ENCODE peak calls at places on chromosome 19, in four cellular contexts. One of them, this sample, is unnamed.

GRCh38 chr19:3923096-3923758 is 9.6 kb upstream of the NMRK2 start:
- DNase-seq in NCI-H1092: no peak
- DNase-seq in stimulated activated CD4-positive, alpha-beta T cell treated with anti-CD3 and anti-CD28 coated beads, Interleukin-1b, Interleukin-23, amount 100 ng/mL, for 24 hours: no peak
- DNase-seq in NCI-H1417: no peak
- DNase-seq in this sample: no peak

GRCh38 chr19:3785464-3785937 is 680 bp downstream of the MATK start:
- DNase-seq in NCI-H1417: peak
- DNase-seq in NCI-H1092: no peak
- DNase-seq in stimulated activated CD4-positive, alpha-beta T cell treated with anti-CD3 and anti-CD28 coated beads, Interleukin-1b, Interleukin-23, amount 100 ng/mL, for 24 hours: peak
- DNase-seq in this sample: no peak

GRCh38 chr19:49490287-49491029 is 3.0 kb downstream of the RPL13A start:
- DNase-seq in NCI-H1092: no peak
- DNase-seq in NCI-H1417: no peak
- DNase-seq in stimulated activated CD4-positive, alpha-beta T cell treated with anti-CD3 and anti-CD28 coated beads, Interleukin-1b, Interleukin-23, amount 100 ng/mL, for 24 hours: no peak
- DNase-seq in this sample: no peak

GRCh38 chr19:8046569-8047165 is 5.9 kb upstream of the CCL25 start:
- DNase-seq in NCI-H1092: no peak
- DNase-seq in stimulated activated CD4-positive, alpha-beta T cell treated with anti-CD3 and anti-CD28 coated beads, Interleukin-1b, Interleukin-23, amount 100 ng/mL, for 24 hours: no peak
- DNase-seq in NCI-H1417: no peak
- DNase-seq in this sample: no peak

GRCh38 chr19:54489766-54490165 is 12.9 kb upstream of the LAIR2 start:
- DNase-seq in NCI-H1092: no peak
- DNase-seq in stimulated activated CD4-positive, alpha-beta T cell treated with anti-CD3 and anti-CD28 coated beads, Interleukin-1b, Interleukin-23, amount 100 ng/mL, for 24 hours: no peak
- DNase-seq in NCI-H1417: no peak
- DNase-seq in this sample: no peak

GRCh38 chr19:13554506-13555235 is 48.4 kb upstream of the CACNA1A start:
- DNase-seq in stimulated activated CD4-positive, alpha-beta T cell treated with anti-CD3 and anti-CD28 coated beads, Interleukin-1b, Interleukin-23, amount 100 ng/mL, for 24 hours: no peak
- DNase-seq in NCI-H1092: no peak
- DNase-seq in NCI-H1417: no peak
- DNase-seq in this sample: no peak

GRCh38 chr19:37963190-37963947 is 56.4 kb downstream of the SIPA1L3 start:
- DNase-seq in NCI-H1417: no peak
- DNase-seq in NCI-H1092: no peak
- DNase-seq in stimulated activated CD4-positive, alpha-beta T cell treated with anti-CD3 and anti-CD28 coated beads, Interleukin-1b, Interleukin-23, amount 100 ng/mL, for 24 hours: no peak
- DNase-seq in this sample: no peak

GRCh38 chr19:7789447-7789846 is 26.4 kb downstream of the CLEC4M start:
- DNase-seq in NCI-H1417: peak
- DNase-seq in NCI-H1092: no peak
- DNase-seq in stimulated activated CD4-positive, alpha-beta T cell treated with anti-CD3 and anti-CD28 coated beads, Interleukin-1b, Interleukin-23, amount 100 ng/mL, for 24 hours: peak
- DNase-seq in this sample: no peak

GRCh38 chr19:56942749-56943148 is 102.2 kb upstream of the PEG3 start:
- DNase-seq in stimulated activated CD4-positive, alpha-beta T cell treated with anti-CD3 and anti-CD28 coated beads, Interleukin-1b, Interleukin-23, amount 100 ng/mL, for 24 hours: no peak
- DNase-seq in NCI-H1092: no peak
- DNase-seq in NCI-H1417: no peak
- DNase-seq in this sample: no peak

GRCh38 chr19:4521170-4521887 is 3.0 kb upstream of the PLIN4 start:
- DNase-seq in NCI-H1092: no peak
- DNase-seq in NCI-H1417: no peak
- DNase-seq in stimulated activated CD4-positive, alpha-beta T cell treated with anti-CD3 and anti-CD28 coated beads, Interleukin-1b, Interleukin-23, amount 100 ng/mL, for 24 hours: no peak
- DNase-seq in this sample: no peak

GRCh38 chr19:7072541-7072940 is 3.0 kb downstream of the ZNF557 start:
- DNase-seq in stimulated activated CD4-positive, alpha-beta T cell treated with anti-CD3 and anti-CD28 coated beads, Interleukin-1b, Interleukin-23, amount 100 ng/mL, for 24 hours: no peak
- DNase-seq in NCI-H1417: no peak
- DNase-seq in NCI-H1092: no peak
- DNase-seq in this sample: no peak

GRCh38 chr19:12272980-12273901 is 21.4 kb downstream of the ZNF44 start:
- DNase-seq in stimulated activated CD4-positive, alpha-beta T cell treated with anti-CD3 and anti-CD28 coated beads, Interleukin-1b, Interleukin-23, amount 100 ng/mL, for 24 hours: no peak
- DNase-seq in NCI-H1092: no peak
- DNase-seq in NCI-H1417: no peak
- DNase-seq in this sample: no peak

GRCh38 chr19:47145639-47146486 is 15.2 kb downstream of the SAE1 start:
- DNase-seq in NCI-H1417: no peak
- DNase-seq in NCI-H1092: no peak
- DNase-seq in stimulated activated CD4-positive, alpha-beta T cell treated with anti-CD3 and anti-CD28 coated beads, Interleukin-1b, Interleukin-23, amount 100 ng/mL, for 24 hours: no peak
- DNase-seq in this sample: no peak

GRCh38 chr19:23377276-23377675 is 18.0 kb downstream of the ZNF91 start:
- DNase-seq in stimulated activated CD4-positive, alpha-beta T cell treated with anti-CD3 and anti-CD28 coated beads, Interleukin-1b, Interleukin-23, amount 100 ng/mL, for 24 hours: no peak
- DNase-seq in NCI-H1092: no peak
- DNase-seq in NCI-H1417: no peak
- DNase-seq in this sample: no peak

GRCh38 chr19:3458595-3459284 is 21.6 kb downstream of the SMIM24 start:
- DNase-seq in stimulated activated CD4-positive, alpha-beta T cell treated with anti-CD3 and anti-CD28 coated beads, Interleukin-1b, Interleukin-23, amount 100 ng/mL, for 24 hours: no peak
- DNase-seq in NCI-H1092: no peak
- DNase-seq in NCI-H1417: no peak
- DNase-seq in this sample: no peak

GRCh38 chr19:36093146-36093662 is 17.7 kb upstream of the OVOL3 start:
- DNase-seq in NCI-H1417: no peak
- DNase-seq in NCI-H1092: no peak
- DNase-seq in stimulated activated CD4-positive, alpha-beta T cell treated with anti-CD3 and anti-CD28 coated beads, Interleukin-1b, Interleukin-23, amount 100 ng/mL, for 24 hours: no peak
- DNase-seq in this sample: no peak

GRCh38 chr19:55461974-55462628 is 659 bp upstream of the ISOC2 start:
- DNase-seq in NCI-H1092: no peak
- DNase-seq in stimulated activated CD4-positive, alpha-beta T cell treated with anti-CD3 and anti-CD28 coated beads, Interleukin-1b, Interleukin-23, amount 100 ng/mL, for 24 hours: no peak
- DNase-seq in NCI-H1417: no peak
- DNase-seq in this sample: no peak

GRCh38 chr19:23160766-23161165 is 43.9 kb downstream of the ZNF730 start:
- DNase-seq in NCI-H1417: no peak
- DNase-seq in NCI-H1092: no peak
- DNase-seq in stimulated activated CD4-positive, alpha-beta T cell treated with anti-CD3 and anti-CD28 coated beads, Interleukin-1b, Interleukin-23, amount 100 ng/mL, for 24 hours: no peak
- DNase-seq in this sample: no peak

GRCh38 chr19:29835447-29835846 is 23.7 kb downstream of the CCNE1 start:
- DNase-seq in NCI-H1417: no peak
- DNase-seq in stimulated activated CD4-positive, alpha-beta T cell treated with anti-CD3 and anti-CD28 coated beads, Interleukin-1b, Interleukin-23, amount 100 ng/mL, for 24 hours: no peak
- DNase-seq in NCI-H1092: no peak
- DNase-seq in this sample: no peak

GRCh38 chr19:37964109-37964508 is 57.1 kb downstream of the SIPA1L3 start:
- DNase-seq in stimulated activated CD4-positive, alpha-beta T cell treated with anti-CD3 and anti-CD28 coated beads, Interleukin-1b, Interleukin-23, amount 100 ng/mL, for 24 hours: no peak
- DNase-seq in NCI-H1092: no peak
- DNase-seq in NCI-H1417: no peak
- DNase-seq in this sample: no peak

GRCh38 chr19:42546831-42547500 is 18.7 kb upstream of the CEACAM1 start:
- DNase-seq in stimulated activated CD4-positive, alpha-beta T cell treated with anti-CD3 and anti-CD28 coated beads, Interleukin-1b, Interleukin-23, amount 100 ng/mL, for 24 hours: no peak
- DNase-seq in NCI-H1092: no peak
- DNase-seq in NCI-H1417: no peak
- DNase-seq in this sample: no peak

GRCh38 chr19:35332817-35333216 is 3.8 kb downstream of the CD22 start:
- DNase-seq in NCI-H1092: no peak
- DNase-seq in NCI-H1417: no peak
- DNase-seq in stimulated activated CD4-positive, alpha-beta T cell treated with anti-CD3 and anti-CD28 coated beads, Interleukin-1b, Interleukin-23, amount 100 ng/mL, for 24 hours: peak
- DNase-seq in this sample: no peak

GRCh38 chr19:33938821-33939220 is 142.2 kb downstream of the KCTD15 start:
- DNase-seq in NCI-H1417: no peak
- DNase-seq in stimulated activated CD4-positive, alpha-beta T cell treated with anti-CD3 and anti-CD28 coated beads, Interleukin-1b, Interleukin-23, amount 100 ng/mL, for 24 hours: no peak
- DNase-seq in NCI-H1092: no peak
- DNase-seq in this sample: no peak

GRCh38 chr19:8631425-8631819 is 989 bp downstream of the NFILZ start:
- DNase-seq in stimulated activated CD4-positive, alpha-beta T cell treated with anti-CD3 and anti-CD28 coated beads, Interleukin-1b, Interleukin-23, amount 100 ng/mL, for 24 hours: no peak
- DNase-seq in NCI-H1417: no peak
- DNase-seq in NCI-H1092: no peak
- DNase-seq in this sample: no peak

GRCh38 chr19:27793128-27793643 is 1419.8 kb downstream of the UQCRFS1 start:
- DNase-seq in NCI-H1417: peak
- DNase-seq in NCI-H1092: peak
- DNase-seq in stimulated activated CD4-positive, alpha-beta T cell treated with anti-CD3 and anti-CD28 coated beads, Interleukin-1b, Interleukin-23, amount 100 ng/mL, for 24 hours: peak
- DNase-seq in this sample: peak

GRCh38 chr19:23321953-23322549 is 71.9 kb upstream of the ZNF724 start:
- DNase-seq in NCI-H1417: no peak
- DNase-seq in NCI-H1092: no peak
- DNase-seq in stimulated activated CD4-positive, alpha-beta T cell treated with anti-CD3 and anti-CD28 coated beads, Interleukin-1b, Interleukin-23, amount 100 ng/mL, for 24 hours: no peak
- DNase-seq in this sample: no peak

GRCh38 chr19:41575998-41576397 is at the start of gene CEACAM21:
- DNase-seq in NCI-H1417: no peak
- DNase-seq in NCI-H1092: no peak
- DNase-seq in stimulated activated CD4-positive, alpha-beta T cell treated with anti-CD3 and anti-CD28 coated beads, Interleukin-1b, Interleukin-23, amount 100 ng/mL, for 24 hours: no peak
- DNase-seq in this sample: no peak

GRCh38 chr19:31139871-31140505 is 209.2 kb downstream of the TSHZ3 start:
- DNase-seq in NCI-H1417: no peak
- DNase-seq in stimulated activated CD4-positive, alpha-beta T cell treated with anti-CD3 and anti-CD28 coated beads, Interleukin-1b, Interleukin-23, amount 100 ng/mL, for 24 hours: no peak
- DNase-seq in NCI-H1092: no peak
- DNase-seq in this sample: no peak

GRCh38 chr19:40671404-40671803 is 19.0 kb downstream of the NUMBL start:
- DNase-seq in NCI-H1092: no peak
- DNase-seq in stimulated activated CD4-positive, alpha-beta T cell treated with anti-CD3 and anti-CD28 coated beads, Interleukin-1b, Interleukin-23, amount 100 ng/mL, for 24 hours: no peak
- DNase-seq in NCI-H1417: no peak
- DNase-seq in this sample: no peak

GRCh38 chr19:31325342-31325741 is 23.9 kb downstream of the TSHZ3 start:
- DNase-seq in stimulated activated CD4-positive, alpha-beta T cell treated with anti-CD3 and anti-CD28 coated beads, Interleukin-1b, Interleukin-23, amount 100 ng/mL, for 24 hours: no peak
- DNase-seq in NCI-H1092: no peak
- DNase-seq in NCI-H1417: no peak
- DNase-seq in this sample: no peak

GRCh38 chr19:35002037-35002535 is 2.0 kb downstream of the GRAMD1A start:
- DNase-seq in NCI-H1417: no peak
- DNase-seq in stimulated activated CD4-positive, alpha-beta T cell treated with anti-CD3 and anti-CD28 coated beads, Interleukin-1b, Interleukin-23, amount 100 ng/mL, for 24 hours: no peak
- DNase-seq in NCI-H1092: no peak
- DNase-seq in this sample: no peak

This sample was measured in NCI-H1436.